ENCODE peak calls at places on chromosomes 3 and 15, in four cellular contexts. Y, B, Z and X are unnamed samples.

GRCh38 chr3:186021673-186022362 is 84.0 kb upstream of the TRA2B start:
- DNase-seq in Z (no peak), Y (no peak), B (no peak), X (peak)

GRCh38 chr3:99674086-99674789 is 35.8 kb downstream of the COL8A1 start:
- DNase-seq in Y (peak), B (no peak), Z (no peak), X (no peak)

GRCh38 chr15:98800437-98801233 is 152.3 kb downstream of the IGF1R start:
- DNase-seq in Z (no peak), B (peak), Y (peak), X (no peak)

GRCh38 chr15:43977072-43977884 is 150.5 kb downstream of the WDR76 start:
- DNase-seq in Z (no peak), Y (peak), B (no peak), X (no peak)

GRCh38 chr15:29570121-29570930 is 251.9 kb downstream of the TJP1 start:
- DNase-seq in B (peak), Y (peak), Z (no peak), X (no peak)

GRCh38 chr15:58017869-58018268 is 47.6 kb downstream of the ALDH1A2 start:
- DNase-seq in Z (no peak), Y (no peak), B (no peak), X (no peak)

GRCh38 chr3:17182158-17182557 is 297.4 kb downstream of the PLCL2 start:
- DNase-seq in B (no peak), Y (no peak), Z (no peak), X (no peak)

GRCh38 chr15:31079519-31079918 is 22.0 kb downstream of the TRPM1 start:
- DNase-seq in Y (no peak), B (no peak), Z (no peak), X (no peak)

GRCh38 chr15:82538961-82539689 is 1.1 kb downstream of the RPS17 start:
- DNase-seq in Z (no peak), Y (peak), B (no peak), X (no peak)

GRCh38 chr15:91555307-91555706 is 298.2 kb upstream of the SLCO3A1 start:
- DNase-seq in B (no peak), Y (no peak), Z (no peak), X (no peak)

GRCh38 chr15:89654847-89655805 is at the start of gene KIF7:
- DNase-seq in B (peak), Y (peak), Z (no peak), X (peak)

GRCh38 chr3:169134194-169134593 is 529.3 kb downstream of the MECOM start:
- DNase-seq in Y (no peak), Z (no peak), B (no peak), X (no peak)

GRCh38 chr15:85563328-85563727 is 182.9 kb downstream of the AKAP13 start:
- DNase-seq in Y (no peak), Z (no peak), B (no peak), X (no peak)

GRCh38 chr15:47439870-47440155 is 277.5 kb upstream of the SEMA6D start:
- DNase-seq in B (no peak), Y (no peak), Z (no peak), X (no peak)

GRCh38 chr15:66293419-66294156 is at the start of gene DIS3L:
- DNase-seq in Y (peak), Z (peak), B (peak), X (peak)

GRCh38 chr3:151290673-151291072 is 12.3 kb upstream of the P2RY14 start:
- DNase-seq in Z (no peak), Y (no peak), B (no peak), X (no peak)

GRCh38 chr3:156341831-156342416 is 213.0 kb downstream of the SSR3 start:
- DNase-seq in Y (no peak), Z (no peak), B (no peak), X (no peak)